ENCODE peak calls at places on chromosomes 6 and 20, in seven cellular contexts. One of them, this sample, is unnamed.

GRCh38 chr6:328184-328670 is 35.9 kb downstream of the DUSP22 start:
- DNase-seq in lung microvascular endothelial cell: peak; percentile 43
- DNase-seq in dermis microvascular lymphatic vessel endothelial cell: peak; percentile 49
- DNase-seq in transverse colon: peak; percentile 79
- DNase-seq in stomach: no peak
- DNase-seq in stimulated activated CD4-positive, alpha-beta T cell treated with anti-CD3 and anti-CD28 coated beads, Interleukin-1b, Interleukin-23, amount 100 ng/mL, for 48 hours: peak; percentile 26
- DNase-seq in stimulated activated CD8-positive, alpha-beta memory T cell treated with anti-CD3 and anti-CD28 coated beads, Interleukin-4, amount 100 ng/mL, for 24 hours: no peak
- DNase-seq in this sample: peak; percentile 19

GRCh38 chr6:44494011-44494501 is 106.5 kb downstream of the CDC5L start:
- DNase-seq in lung microvascular endothelial cell: peak; percentile 28
- DNase-seq in dermis microvascular lymphatic vessel endothelial cell: peak; percentile 53
- DNase-seq in transverse colon: no peak
- DNase-seq in stomach: no peak
- DNase-seq in stimulated activated CD4-positive, alpha-beta T cell treated with anti-CD3 and anti-CD28 coated beads, Interleukin-1b, Interleukin-23, amount 100 ng/mL, for 48 hours: no peak
- DNase-seq in stimulated activated CD8-positive, alpha-beta memory T cell treated with anti-CD3 and anti-CD28 coated beads, Interleukin-4, amount 100 ng/mL, for 24 hours: no peak
- DNase-seq in this sample: peak; percentile 73

GRCh38 chr20:22106308-22106938 is 401.0 kb downstream of the PAX1 start:
- DNase-seq in lung microvascular endothelial cell: no peak
- DNase-seq in dermis microvascular lymphatic vessel endothelial cell: no peak
- DNase-seq in transverse colon: no peak
- DNase-seq in stomach: no peak
- DNase-seq in stimulated activated CD4-positive, alpha-beta T cell treated with anti-CD3 and anti-CD28 coated beads, Interleukin-1b, Interleukin-23, amount 100 ng/mL, for 48 hours: no peak
- DNase-seq in stimulated activated CD8-positive, alpha-beta memory T cell treated with anti-CD3 and anti-CD28 coated beads, Interleukin-4, amount 100 ng/mL, for 24 hours: no peak
- DNase-seq in this sample: peak; percentile 27

GRCh38 chr6:65557224-65557623 is 149.8 kb downstream of the EYS start:
- DNase-seq in lung microvascular endothelial cell: no peak
- DNase-seq in dermis microvascular lymphatic vessel endothelial cell: no peak
- DNase-seq in transverse colon: no peak
- DNase-seq in stomach: no peak
- DNase-seq in stimulated activated CD4-positive, alpha-beta T cell treated with anti-CD3 and anti-CD28 coated beads, Interleukin-1b, Interleukin-23, amount 100 ng/mL, for 48 hours: no peak
- DNase-seq in stimulated activated CD8-positive, alpha-beta memory T cell treated with anti-CD3 and anti-CD28 coated beads, Interleukin-4, amount 100 ng/mL, for 24 hours: no peak
- DNase-seq in this sample: no peak

GRCh38 chr6:34912715-34913464 is 23.8 kb downstream of the ANKS1A start:
- DNase-seq in lung microvascular endothelial cell: no peak
- DNase-seq in dermis microvascular lymphatic vessel endothelial cell: peak; percentile 49
- DNase-seq in transverse colon: no peak
- DNase-seq in stomach: no peak
- DNase-seq in stimulated activated CD4-positive, alpha-beta T cell treated with anti-CD3 and anti-CD28 coated beads, Interleukin-1b, Interleukin-23, amount 100 ng/mL, for 48 hours: peak; percentile 57
- DNase-seq in stimulated activated CD8-positive, alpha-beta memory T cell treated with anti-CD3 and anti-CD28 coated beads, Interleukin-4, amount 100 ng/mL, for 24 hours: no peak
- DNase-seq in this sample: peak; percentile 15

GRCh38 chr6:41537359-41537758 is 8.8 kb upstream of the FOXP4 start:
- DNase-seq in lung microvascular endothelial cell: no peak
- DNase-seq in dermis microvascular lymphatic vessel endothelial cell: no peak
- DNase-seq in transverse colon: no peak
- DNase-seq in stomach: no peak
- DNase-seq in stimulated activated CD4-positive, alpha-beta T cell treated with anti-CD3 and anti-CD28 coated beads, Interleukin-1b, Interleukin-23, amount 100 ng/mL, for 48 hours: no peak
- DNase-seq in stimulated activated CD8-positive, alpha-beta memory T cell treated with anti-CD3 and anti-CD28 coated beads, Interleukin-4, amount 100 ng/mL, for 24 hours: no peak
- DNase-seq in this sample: no peak

GRCh38 chr20:13220857-13221297 is at the start of gene ISM1:
- DNase-seq in lung microvascular endothelial cell: peak; percentile 34
- DNase-seq in dermis microvascular lymphatic vessel endothelial cell: peak; percentile 11
- DNase-seq in transverse colon: no peak
- DNase-seq in stomach: no peak
- DNase-seq in stimulated activated CD4-positive, alpha-beta T cell treated with anti-CD3 and anti-CD28 coated beads, Interleukin-1b, Interleukin-23, amount 100 ng/mL, for 48 hours: peak; percentile 25
- DNase-seq in stimulated activated CD8-positive, alpha-beta memory T cell treated with anti-CD3 and anti-CD28 coated beads, Interleukin-4, amount 100 ng/mL, for 24 hours: peak; percentile 14
- DNase-seq in this sample: no peak

GRCh38 chr20:39214778-39215177 is 252.6 kb downstream of the DHX35 start:
- DNase-seq in lung microvascular endothelial cell: no peak
- DNase-seq in dermis microvascular lymphatic vessel endothelial cell: no peak
- DNase-seq in transverse colon: no peak
- DNase-seq in stomach: no peak
- DNase-seq in stimulated activated CD4-positive, alpha-beta T cell treated with anti-CD3 and anti-CD28 coated beads, Interleukin-1b, Interleukin-23, amount 100 ng/mL, for 48 hours: no peak
- DNase-seq in stimulated activated CD8-positive, alpha-beta memory T cell treated with anti-CD3 and anti-CD28 coated beads, Interleukin-4, amount 100 ng/mL, for 24 hours: no peak
- DNase-seq in this sample: no peak

GRCh38 chr6:47669684-47670515 is 28.5 kb upstream of the ADGRF4 start:
- DNase-seq in lung microvascular endothelial cell: no peak
- DNase-seq in dermis microvascular lymphatic vessel endothelial cell: no peak
- DNase-seq in transverse colon: no peak
- DNase-seq in stomach: no peak
- DNase-seq in stimulated activated CD4-positive, alpha-beta T cell treated with anti-CD3 and anti-CD28 coated beads, Interleukin-1b, Interleukin-23, amount 100 ng/mL, for 48 hours: no peak
- DNase-seq in stimulated activated CD8-positive, alpha-beta memory T cell treated with anti-CD3 and anti-CD28 coated beads, Interleukin-4, amount 100 ng/mL, for 24 hours: no peak
- DNase-seq in this sample: peak; percentile 5

GRCh38 chr6:113526995-113527394 is 330.1 kb upstream of the MARCKS start:
- DNase-seq in lung microvascular endothelial cell: no peak
- DNase-seq in dermis microvascular lymphatic vessel endothelial cell: no peak
- DNase-seq in transverse colon: no peak
- DNase-seq in stomach: no peak
- DNase-seq in stimulated activated CD4-positive, alpha-beta T cell treated with anti-CD3 and anti-CD28 coated beads, Interleukin-1b, Interleukin-23, amount 100 ng/mL, for 48 hours: no peak
- DNase-seq in stimulated activated CD8-positive, alpha-beta memory T cell treated with anti-CD3 and anti-CD28 coated beads, Interleukin-4, amount 100 ng/mL, for 24 hours: no peak
- DNase-seq in this sample: no peak

GRCh38 chr6:111674413-111674812 is 68.7 kb upstream of the TRAF3IP2 start:
- DNase-seq in lung microvascular endothelial cell: no peak
- DNase-seq in dermis microvascular lymphatic vessel endothelial cell: no peak
- DNase-seq in transverse colon: no peak
- DNase-seq in stomach: no peak
- DNase-seq in stimulated activated CD4-positive, alpha-beta T cell treated with anti-CD3 and anti-CD28 coated beads, Interleukin-1b, Interleukin-23, amount 100 ng/mL, for 48 hours: no peak
- DNase-seq in stimulated activated CD8-positive, alpha-beta memory T cell treated with anti-CD3 and anti-CD28 coated beads, Interleukin-4, amount 100 ng/mL, for 24 hours: no peak
- DNase-seq in this sample: peak; percentile 75

GRCh38 chr6:149925974-149926777 is 3.3 kb upstream of the RAET1G start:
- DNase-seq in lung microvascular endothelial cell: peak; percentile 81
- DNase-seq in dermis microvascular lymphatic vessel endothelial cell: peak; percentile 76
- DNase-seq in transverse colon: peak; percentile 93
- DNase-seq in stomach: peak; percentile 92
- DNase-seq in stimulated activated CD4-positive, alpha-beta T cell treated with anti-CD3 and anti-CD28 coated beads, Interleukin-1b, Interleukin-23, amount 100 ng/mL, for 48 hours: peak; percentile 83
- DNase-seq in stimulated activated CD8-positive, alpha-beta memory T cell treated with anti-CD3 and anti-CD28 coated beads, Interleukin-4, amount 100 ng/mL, for 24 hours: peak; percentile 71
- DNase-seq in this sample: peak; percentile 88

GRCh38 chr20:56503911-56504310 is 20.6 kb upstream of the FAM209A start:
- DNase-seq in lung microvascular endothelial cell: no peak
- DNase-seq in dermis microvascular lymphatic vessel endothelial cell: no peak
- DNase-seq in transverse colon: no peak
- DNase-seq in stomach: no peak
- DNase-seq in stimulated activated CD4-positive, alpha-beta T cell treated with anti-CD3 and anti-CD28 coated beads, Interleukin-1b, Interleukin-23, amount 100 ng/mL, for 48 hours: no peak
- DNase-seq in stimulated activated CD8-positive, alpha-beta memory T cell treated with anti-CD3 and anti-CD28 coated beads, Interleukin-4, amount 100 ng/mL, for 24 hours: no peak
- DNase-seq in this sample: no peak

GRCh38 chr6:76840025-76840745 is 623.1 kb downstream of the HTR1B start:
- DNase-seq in lung microvascular endothelial cell: no peak
- DNase-seq in dermis microvascular lymphatic vessel endothelial cell: no peak
- DNase-seq in transverse colon: no peak
- DNase-seq in stomach: no peak
- DNase-seq in stimulated activated CD4-positive, alpha-beta T cell treated with anti-CD3 and anti-CD28 coated beads, Interleukin-1b, Interleukin-23, amount 100 ng/mL, for 48 hours: no peak
- DNase-seq in stimulated activated CD8-positive, alpha-beta memory T cell treated with anti-CD3 and anti-CD28 coated beads, Interleukin-4, amount 100 ng/mL, for 24 hours: no peak
- DNase-seq in this sample: peak; percentile 65

GRCh38 chr20:59751075-59751711 is 146.9 kb downstream of the PHACTR3 start:
- DNase-seq in lung microvascular endothelial cell: peak; percentile 55
- DNase-seq in dermis microvascular lymphatic vessel endothelial cell: peak; percentile 24
- DNase-seq in transverse colon: peak; percentile 67
- DNase-seq in stomach: peak; percentile 60
- DNase-seq in stimulated activated CD4-positive, alpha-beta T cell treated with anti-CD3 and anti-CD28 coated beads, Interleukin-1b, Interleukin-23, amount 100 ng/mL, for 48 hours: peak; percentile 44
- DNase-seq in stimulated activated CD8-positive, alpha-beta memory T cell treated with anti-CD3 and anti-CD28 coated beads, Interleukin-4, amount 100 ng/mL, for 24 hours: peak; percentile 7
- DNase-seq in this sample: peak; percentile 62

GRCh38 chr20:45104786-45105185 is 3.9 kb upstream of the KCNS1 start:
- DNase-seq in lung microvascular endothelial cell: no peak
- DNase-seq in dermis microvascular lymphatic vessel endothelial cell: peak; percentile 79
- DNase-seq in transverse colon: no peak
- DNase-seq in stomach: no peak
- DNase-seq in stimulated activated CD4-positive, alpha-beta T cell treated with anti-CD3 and anti-CD28 coated beads, Interleukin-1b, Interleukin-23, amount 100 ng/mL, for 48 hours: no peak
- DNase-seq in stimulated activated CD8-positive, alpha-beta memory T cell treated with anti-CD3 and anti-CD28 coated beads, Interleukin-4, amount 100 ng/mL, for 24 hours: no peak
- DNase-seq in this sample: no peak

GRCh38 chr6:25061289-25061945 is 125.7 kb upstream of the RIPOR2 start:
- DNase-seq in lung microvascular endothelial cell: no peak
- DNase-seq in dermis microvascular lymphatic vessel endothelial cell: no peak
- DNase-seq in transverse colon: no peak
- DNase-seq in stomach: no peak
- DNase-seq in stimulated activated CD4-positive, alpha-beta T cell treated with anti-CD3 and anti-CD28 coated beads, Interleukin-1b, Interleukin-23, amount 100 ng/mL, for 48 hours: no peak
- DNase-seq in stimulated activated CD8-positive, alpha-beta memory T cell treated with anti-CD3 and anti-CD28 coated beads, Interleukin-4, amount 100 ng/mL, for 24 hours: no peak
- DNase-seq in this sample: no peak

GRCh38 chr20:12660918-12661317 is 347.9 kb upstream of the SPTLC3 start:
- DNase-seq in lung microvascular endothelial cell: no peak
- DNase-seq in dermis microvascular lymphatic vessel endothelial cell: no peak
- DNase-seq in transverse colon: no peak
- DNase-seq in stomach: no peak
- DNase-seq in stimulated activated CD4-positive, alpha-beta T cell treated with anti-CD3 and anti-CD28 coated beads, Interleukin-1b, Interleukin-23, amount 100 ng/mL, for 48 hours: no peak
- DNase-seq in stimulated activated CD8-positive, alpha-beta memory T cell treated with anti-CD3 and anti-CD28 coated beads, Interleukin-4, amount 100 ng/mL, for 24 hours: no peak
- DNase-seq in this sample: no peak

GRCh38 chr20:61807426-61808160 is 258.1 kb downstream of the TAF4 start:
- DNase-seq in lung microvascular endothelial cell: no peak
- DNase-seq in dermis microvascular lymphatic vessel endothelial cell: no peak
- DNase-seq in transverse colon: no peak
- DNase-seq in stomach: no peak
- DNase-seq in stimulated activated CD4-positive, alpha-beta T cell treated with anti-CD3 and anti-CD28 coated beads, Interleukin-1b, Interleukin-23, amount 100 ng/mL, for 48 hours: no peak
- DNase-seq in stimulated activated CD8-positive, alpha-beta memory T cell treated with anti-CD3 and anti-CD28 coated beads, Interleukin-4, amount 100 ng/mL, for 24 hours: no peak
- DNase-seq in this sample: no peak

GRCh38 chr6:26383624-26384417 is 913 bp downstream of the BTN2A2 start:
- DNase-seq in lung microvascular endothelial cell: peak; percentile 27
- DNase-seq in dermis microvascular lymphatic vessel endothelial cell: peak; percentile 62
- DNase-seq in transverse colon: peak; percentile 50
- DNase-seq in stomach: peak; percentile 34
- DNase-seq in stimulated activated CD4-positive, alpha-beta T cell treated with anti-CD3 and anti-CD28 coated beads, Interleukin-1b, Interleukin-23, amount 100 ng/mL, for 48 hours: peak; percentile 24
- DNase-seq in stimulated activated CD8-positive, alpha-beta memory T cell treated with anti-CD3 and anti-CD28 coated beads, Interleukin-4, amount 100 ng/mL, for 24 hours: no peak
- DNase-seq in this sample: peak; percentile 43

GRCh38 chr6:123925360-123925759 is 121.7 kb downstream of the NKAIN2 start:
- DNase-seq in lung microvascular endothelial cell: no peak
- DNase-seq in dermis microvascular lymphatic vessel endothelial cell: no peak
- DNase-seq in transverse colon: no peak
- DNase-seq in stomach: no peak
- DNase-seq in stimulated activated CD4-positive, alpha-beta T cell treated with anti-CD3 and anti-CD28 coated beads, Interleukin-1b, Interleukin-23, amount 100 ng/mL, for 48 hours: no peak
- DNase-seq in stimulated activated CD8-positive, alpha-beta memory T cell treated with anti-CD3 and anti-CD28 coated beads, Interleukin-4, amount 100 ng/mL, for 24 hours: no peak
- DNase-seq in this sample: no peak

GRCh38 chr6:14335071-14335470 is 217.5 kb downstream of the CD83 start:
- DNase-seq in lung microvascular endothelial cell: no peak
- DNase-seq in dermis microvascular lymphatic vessel endothelial cell: no peak
- DNase-seq in transverse colon: no peak
- DNase-seq in stomach: no peak
- DNase-seq in stimulated activated CD4-positive, alpha-beta T cell treated with anti-CD3 and anti-CD28 coated beads, Interleukin-1b, Interleukin-23, amount 100 ng/mL, for 48 hours: no peak
- DNase-seq in stimulated activated CD8-positive, alpha-beta memory T cell treated with anti-CD3 and anti-CD28 coated beads, Interleukin-4, amount 100 ng/mL, for 24 hours: no peak
- DNase-seq in this sample: no peak

GRCh38 chr20:63238491-63239126 is 2.9 kb downstream of the BIRC7 start:
- DNase-seq in lung microvascular endothelial cell: peak; percentile 54
- DNase-seq in dermis microvascular lymphatic vessel endothelial cell: peak; percentile 19
- DNase-seq in transverse colon: no peak
- DNase-seq in stomach: no peak
- DNase-seq in stimulated activated CD4-positive, alpha-beta T cell treated with anti-CD3 and anti-CD28 coated beads, Interleukin-1b, Interleukin-23, amount 100 ng/mL, for 48 hours: no peak
- DNase-seq in stimulated activated CD8-positive, alpha-beta memory T cell treated with anti-CD3 and anti-CD28 coated beads, Interleukin-4, amount 100 ng/mL, for 24 hours: no peak
- DNase-seq in this sample: peak; percentile 14

GRCh38 chr6:126064994-126065401 is 78.7 kb downstream of the TRMT11 start:
- DNase-seq in lung microvascular endothelial cell: no peak
- DNase-seq in dermis microvascular lymphatic vessel endothelial cell: no peak
- DNase-seq in transverse colon: no peak
- DNase-seq in stomach: peak; percentile 38
- DNase-seq in stimulated activated CD4-positive, alpha-beta T cell treated with anti-CD3 and anti-CD28 coated beads, Interleukin-1b, Interleukin-23, amount 100 ng/mL, for 48 hours: no peak
- DNase-seq in stimulated activated CD8-positive, alpha-beta memory T cell treated with anti-CD3 and anti-CD28 coated beads, Interleukin-4, amount 100 ng/mL, for 24 hours: no peak
- DNase-seq in this sample: no peak

GRCh38 chr6:156752666-156753301 is 24.4 kb upstream of the ARID1B start:
- DNase-seq in lung microvascular endothelial cell: no peak
- DNase-seq in dermis microvascular lymphatic vessel endothelial cell: no peak
- DNase-seq in transverse colon: peak; percentile 37
- DNase-seq in stomach: peak; percentile 29
- DNase-seq in stimulated activated CD4-positive, alpha-beta T cell treated with anti-CD3 and anti-CD28 coated beads, Interleukin-1b, Interleukin-23, amount 100 ng/mL, for 48 hours: no peak
- DNase-seq in stimulated activated CD8-positive, alpha-beta memory T cell treated with anti-CD3 and anti-CD28 coated beads, Interleukin-4, amount 100 ng/mL, for 24 hours: no peak
- DNase-seq in this sample: peak; percentile 89

GRCh38 chr20:14882846-14883245 is 545.4 kb upstream of the FLRT3 start:
- DNase-seq in lung microvascular endothelial cell: no peak
- DNase-seq in dermis microvascular lymphatic vessel endothelial cell: no peak
- DNase-seq in transverse colon: no peak
- DNase-seq in stomach: no peak
- DNase-seq in stimulated activated CD4-positive, alpha-beta T cell treated with anti-CD3 and anti-CD28 coated beads, Interleukin-1b, Interleukin-23, amount 100 ng/mL, for 48 hours: no peak
- DNase-seq in stimulated activated CD8-positive, alpha-beta memory T cell treated with anti-CD3 and anti-CD28 coated beads, Interleukin-4, amount 100 ng/mL, for 24 hours: no peak
- DNase-seq in this sample: no peak

GRCh38 chr6:163841733-163842132 is 427.2 kb downstream of the QKI start:
- DNase-seq in lung microvascular endothelial cell: no peak
- DNase-seq in dermis microvascular lymphatic vessel endothelial cell: no peak
- DNase-seq in transverse colon: no peak
- DNase-seq in stomach: no peak
- DNase-seq in stimulated activated CD4-positive, alpha-beta T cell treated with anti-CD3 and anti-CD28 coated beads, Interleukin-1b, Interleukin-23, amount 100 ng/mL, for 48 hours: no peak
- DNase-seq in stimulated activated CD8-positive, alpha-beta memory T cell treated with anti-CD3 and anti-CD28 coated beads, Interleukin-4, amount 100 ng/mL, for 24 hours: no peak
- DNase-seq in this sample: no peak

GRCh38 chr20:21390768-21391167 is 6.6 kb downstream of the NKX2-4 start:
- DNase-seq in lung microvascular endothelial cell: no peak
- DNase-seq in dermis microvascular lymphatic vessel endothelial cell: no peak
- DNase-seq in transverse colon: no peak
- DNase-seq in stomach: no peak
- DNase-seq in stimulated activated CD4-positive, alpha-beta T cell treated with anti-CD3 and anti-CD28 coated beads, Interleukin-1b, Interleukin-23, amount 100 ng/mL, for 48 hours: no peak
- DNase-seq in stimulated activated CD8-positive, alpha-beta memory T cell treated with anti-CD3 and anti-CD28 coated beads, Interleukin-4, amount 100 ng/mL, for 24 hours: no peak
- DNase-seq in this sample: no peak

GRCh38 chr6:85865665-85866372 is 223.1 kb upstream of the SYNCRIP start:
- DNase-seq in lung microvascular endothelial cell: peak; percentile 92
- DNase-seq in dermis microvascular lymphatic vessel endothelial cell: peak; percentile 91
- DNase-seq in transverse colon: no peak
- DNase-seq in stomach: no peak
- DNase-seq in stimulated activated CD4-positive, alpha-beta T cell treated with anti-CD3 and anti-CD28 coated beads, Interleukin-1b, Interleukin-23, amount 100 ng/mL, for 48 hours: no peak
- DNase-seq in stimulated activated CD8-positive, alpha-beta memory T cell treated with anti-CD3 and anti-CD28 coated beads, Interleukin-4, amount 100 ng/mL, for 24 hours: no peak
- DNase-seq in this sample: peak; percentile 87

GRCh38 chr6:145042559-145042958 is 692.8 kb downstream of the EPM2A start:
- DNase-seq in lung microvascular endothelial cell: no peak
- DNase-seq in dermis microvascular lymphatic vessel endothelial cell: no peak
- DNase-seq in transverse colon: no peak
- DNase-seq in stomach: no peak
- DNase-seq in stimulated activated CD4-positive, alpha-beta T cell treated with anti-CD3 and anti-CD28 coated beads, Interleukin-1b, Interleukin-23, amount 100 ng/mL, for 48 hours: no peak
- DNase-seq in stimulated activated CD8-positive, alpha-beta memory T cell treated with anti-CD3 and anti-CD28 coated beads, Interleukin-4, amount 100 ng/mL, for 24 hours: no peak
- DNase-seq in this sample: no peak

GRCh38 chr6:20630617-20631448 is 96.6 kb downstream of the CDKAL1 start:
- DNase-seq in lung microvascular endothelial cell: no peak
- DNase-seq in dermis microvascular lymphatic vessel endothelial cell: no peak
- DNase-seq in transverse colon: no peak
- DNase-seq in stomach: no peak
- DNase-seq in stimulated activated CD4-positive, alpha-beta T cell treated with anti-CD3 and anti-CD28 coated beads, Interleukin-1b, Interleukin-23, amount 100 ng/mL, for 48 hours: peak; percentile 23
- DNase-seq in stimulated activated CD8-positive, alpha-beta memory T cell treated with anti-CD3 and anti-CD28 coated beads, Interleukin-4, amount 100 ng/mL, for 24 hours: no peak
- DNase-seq in this sample: peak; percentile 60

GRCh38 chr6:138287144-138287955 is 69.1 kb upstream of the PBOV1 start:
- DNase-seq in lung microvascular endothelial cell: peak; percentile 28
- DNase-seq in dermis microvascular lymphatic vessel endothelial cell: peak; percentile 32
- DNase-seq in transverse colon: peak; percentile 67
- DNase-seq in stomach: peak; percentile 84
- DNase-seq in stimulated activated CD4-positive, alpha-beta T cell treated with anti-CD3 and anti-CD28 coated beads, Interleukin-1b, Interleukin-23, amount 100 ng/mL, for 48 hours: peak; percentile 38
- DNase-seq in stimulated activated CD8-positive, alpha-beta memory T cell treated with anti-CD3 and anti-CD28 coated beads, Interleukin-4, amount 100 ng/mL, for 24 hours: peak; percentile 19
- DNase-seq in this sample: peak; percentile 70

GRCh38 chr6:30463651-30464618 is 25.4 kb upstream of the HLA-E start:
- DNase-seq in lung microvascular endothelial cell: no peak
- DNase-seq in dermis microvascular lymphatic vessel endothelial cell: no peak
- DNase-seq in transverse colon: peak; percentile 61
- DNase-seq in stomach: peak; percentile 57
- DNase-seq in stimulated activated CD4-positive, alpha-beta T cell treated with anti-CD3 and anti-CD28 coated beads, Interleukin-1b, Interleukin-23, amount 100 ng/mL, for 48 hours: peak; percentile 66
- DNase-seq in stimulated activated CD8-positive, alpha-beta memory T cell treated with anti-CD3 and anti-CD28 coated beads, Interleukin-4, amount 100 ng/mL, for 24 hours: peak; percentile 54
- DNase-seq in this sample: peak; percentile 44

GRCh38 chr6:5518936-5519491 is 257.7 kb downstream of the FARS2 start:
- DNase-seq in lung microvascular endothelial cell: no peak
- DNase-seq in dermis microvascular lymphatic vessel endothelial cell: no peak
- DNase-seq in transverse colon: no peak
- DNase-seq in stomach: no peak
- DNase-seq in stimulated activated CD4-positive, alpha-beta T cell treated with anti-CD3 and anti-CD28 coated beads, Interleukin-1b, Interleukin-23, amount 100 ng/mL, for 48 hours: no peak
- DNase-seq in stimulated activated CD8-positive, alpha-beta memory T cell treated with anti-CD3 and anti-CD28 coated beads, Interleukin-4, amount 100 ng/mL, for 24 hours: no peak
- DNase-seq in this sample: no peak

GRCh38 chr6:135995160-135995898 is 143.8 kb downstream of the PDE7B start:
- DNase-seq in lung microvascular endothelial cell: peak; percentile 36
- DNase-seq in dermis microvascular lymphatic vessel endothelial cell: peak; percentile 81
- DNase-seq in transverse colon: no peak
- DNase-seq in stomach: no peak
- DNase-seq in stimulated activated CD4-positive, alpha-beta T cell treated with anti-CD3 and anti-CD28 coated beads, Interleukin-1b, Interleukin-23, amount 100 ng/mL, for 48 hours: no peak
- DNase-seq in stimulated activated CD8-positive, alpha-beta memory T cell treated with anti-CD3 and anti-CD28 coated beads, Interleukin-4, amount 100 ng/mL, for 24 hours: no peak
- DNase-seq in this sample: no peak

GRCh38 chr6:70479236-70479635 is 65.9 kb downstream of the FAM135A start:
- DNase-seq in lung microvascular endothelial cell: no peak
- DNase-seq in dermis microvascular lymphatic vessel endothelial cell: no peak
- DNase-seq in transverse colon: no peak
- DNase-seq in stomach: no peak
- DNase-seq in stimulated activated CD4-positive, alpha-beta T cell treated with anti-CD3 and anti-CD28 coated beads, Interleukin-1b, Interleukin-23, amount 100 ng/mL, for 48 hours: no peak
- DNase-seq in stimulated activated CD8-positive, alpha-beta memory T cell treated with anti-CD3 and anti-CD28 coated beads, Interleukin-4, amount 100 ng/mL, for 24 hours: no peak
- DNase-seq in this sample: no peak